ENCODE peak calls at places on chromosomes 6 and 20, in four cellular contexts. V, C, O and F are unnamed samples.
A peak's percentile ranks its signal among the peaks of the same experiment; 100 is the strongest.

GRCh38 chr6:87968435-87969278 is 79.0 kb upstream of the SPACA1 start:
- DNase-seq in C (no peak), V (peak; percentile 4), O (no peak), F (no peak)

GRCh38 chr6:18823782-18824386 is 436.7 kb downstream of the RNF144B start:
- DNase-seq in V (no peak), O (no peak), C (no peak), F (no peak)

GRCh38 chr6:89144358-89145041 is 1.4 kb upstream of the PM20D2 start:
- DNase-seq in V (no peak), C (no peak), O (no peak), F (no peak)

GRCh38 chr6:152648090-152648489 is 10.9 kb upstream of the SYNE1 start:
- DNase-seq in C (no peak), V (no peak), O (no peak), F (no peak)

GRCh38 chr6:157246771-157247484 is 76.4 kb downstream of the TMEM242 start:
- DNase-seq in C (no peak), V (peak; percentile 26), O (no peak), F (no peak)

GRCh38 chr6:107707346-107708270 is 116.5 kb downstream of the SCML4 start:
- DNase-seq in V (no peak), C (no peak), O (no peak), F (no peak)

GRCh38 chr20:24770628-24771556 is 178.2 kb upstream of the CST7 start:
- DNase-seq in V (no peak), C (no peak), O (no peak), F (no peak)

GRCh38 chr6:13423292-13423691 is 64.1 kb downstream of the GFOD1 start:
- DNase-seq in V (no peak), C (no peak), O (no peak), F (no peak)

GRCh38 chr6:106520711-106521367 is 108.5 kb downstream of the RTN4IP1 start:
- DNase-seq in C (peak; percentile 66), O (peak; percentile 94), V (no peak), F (no peak)

GRCh38 chr20:33740189-33740588 is 8.4 kb downstream of the ZNF341 start:
- DNase-seq in O (no peak), C (no peak), V (no peak), F (no peak)

GRCh38 chr6:927157-927556 is 234.2 kb upstream of the EXOC2 start:
- DNase-seq in O (no peak), C (no peak), V (no peak), F (no peak)

GRCh38 chr6:167572841-167573271 is 248.0 kb downstream of the TTLL2 start:
- DNase-seq in C (no peak), V (no peak), O (no peak), F (no peak)

GRCh38 chr6:79989641-79990040 is 14.8 kb upstream of the TTK start:
- DNase-seq in O (no peak), C (no peak), V (no peak), F (no peak)

GRCh38 chr6:170533792-170534191 is 19.3 kb downstream of the PSMB1 start:
- DNase-seq in O (no peak), C (no peak), V (no peak), F (no peak)

GRCh38 chr6:112691289-112691688 is 344.2 kb downstream of the RFPL4B start:
- DNase-seq in V (no peak), C (no peak), O (no peak), F (peak; percentile 33)

GRCh38 chr6:116500969-116501433 is 10.4 kb upstream of the CALHM5 start:
- DNase-seq in C (no peak), O (peak; percentile 33), V (no peak), F (peak; percentile 1)

GRCh38 chr20:58408603-58409246 is 19.7 kb downstream of the VAPB start:
- DNase-seq in O (peak; percentile 22), C (no peak), V (no peak), F (no peak)

GRCh38 chr6:147166360-147166944 is 37.8 kb upstream of the STXBP5 start:
- DNase-seq in C (no peak), O (no peak), V (peak; percentile 5), F (no peak)

GRCh38 chr20:50399003-50399916 is 110.9 kb upstream of the PTPN1 start:
- DNase-seq in C (no peak), V (no peak), O (no peak), F (no peak)

GRCh38 chr20:62480318-62480717 is 4.5 kb upstream of the GATA5 start:
- DNase-seq in V (no peak), O (no peak), C (no peak), F (no peak)

GRCh38 chr6:156719395-156719719 is 57.8 kb upstream of the ARID1B start:
- DNase-seq in O (no peak), C (no peak), V (no peak), F (no peak)

GRCh38 chr6:155521719-155522118 is 66.1 kb upstream of the NOX3 start:
- DNase-seq in O (no peak), V (no peak), C (no peak), F (no peak)